ENCODE peak calls at places on chromosomes 3 and 15, in five cellular contexts. T, D, Z, C and F are unnamed samples.

GRCh38 chr15:55599384-55599783 is 11.2 kb upstream of the PYGO1 start:
- DNase-seq in T (no peak), D (no peak), Z (no peak), C (no peak), F (no peak)

GRCh38 chr3:117761992-117762944 is 1052.7 kb downstream of the TUSC7 start:
- DNase-seq in T (no peak), D (no peak), Z (no peak), C (no peak), F (no peak)

GRCh38 chr15:82139823-82140268 is 94.0 kb upstream of the MEX3B start:
- DNase-seq in T (peak; percentile 85), D (no peak), Z (no peak), C (no peak), F (no peak)

GRCh38 chr3:171874251-171874679 is 31.1 kb downstream of the TMEM212 start:
- DNase-seq in T (peak; percentile 47), D (no peak), Z (peak; percentile 95), C (no peak), F (no peak)

GRCh38 chr3:99965077-99965476 is 147.4 kb downstream of the CMSS1 start:
- DNase-seq in T (no peak), D (no peak), Z (no peak), C (no peak), F (no peak)

GRCh38 chr3:32495085-32495484 is 7.6 kb downstream of the CMTM6 start:
- DNase-seq in T (no peak), D (no peak), Z (no peak), C (no peak), F (no peak)

GRCh38 chr15:100764778-100765457 is 114.7 kb upstream of the ALDH1A3 start:
- DNase-seq in T (no peak), D (no peak), Z (peak; percentile 84), C (no peak), F (no peak)

GRCh38 chr3:197023241-197023997 is 6.2 kb downstream of the MELTF start:
- DNase-seq in T (no peak), D (no peak), Z (no peak), C (no peak), F (peak; percentile 35)

GRCh38 chr3:108297636-108298035 is 1.3 kb downstream of the HHLA2 start:
- DNase-seq in T (peak; percentile 7), D (no peak), Z (no peak), C (no peak), F (no peak)

GRCh38 chr3:187066228-187066995 is 72.9 kb downstream of the RPL39L start:
- DNase-seq in T (peak; percentile 94), D (no peak), Z (no peak), C (no peak), F (peak; percentile 84)

GRCh38 chr3:198079771-198080520 is 119.9 kb downstream of the LMLN start:
- DNase-seq in T (peak; percentile 63), D (no peak), Z (no peak), C (no peak), F (no peak)

GRCh38 chr15:23686466-23687142 is 501 bp downstream of the NDN start:
- DNase-seq in T (peak; percentile 34), D (no peak), Z (no peak), C (no peak), F (no peak)

GRCh38 chr3:30576946-30577345 is 29.5 kb upstream of the TGFBR2 start:
- DNase-seq in T (no peak), D (no peak), Z (no peak), C (no peak), F (no peak)

GRCh38 chr3:187744169-187745151 is 808 bp downstream of the BCL6 start:
- DNase-seq in T (peak; percentile 54), D (peak; percentile 80), Z (no peak), C (peak; percentile 74), F (no peak)

GRCh38 chr15:101206173-101206572 is 45.7 kb downstream of the CHSY1 start:
- DNase-seq in T (no peak), D (no peak), Z (no peak), C (no peak), F (no peak)

GRCh38 chr3:174859756-174860155 is 622 bp downstream of the NAALADL2 start:
- DNase-seq in T (peak; percentile 16), D (no peak), Z (no peak), C (no peak), F (no peak)

GRCh38 chr15:28944286-28944685 is 58.5 kb downstream of the APBA2 start:
- DNase-seq in T (no peak), D (no peak), Z (no peak), C (no peak), F (no peak)

GRCh38 chr3:16923112-16923511 is 38.4 kb downstream of the PLCL2 start:
- DNase-seq in T (peak; percentile 26), D (no peak), Z (no peak), C (no peak), F (no peak)

GRCh38 chr15:46644493-46645481 is 1010.0 kb downstream of the SQOR start:
- DNase-seq in T (no peak), D (no peak), Z (no peak), C (no peak), F (no peak)

GRCh38 chr15:101807345-101807945 is 4.1 kb downstream of the OR4F6 start:
- DNase-seq in T (no peak), D (no peak), Z (peak; percentile 64), C (no peak), F (no peak)

GRCh38 chr3:17151598-17152373 is 267.0 kb downstream of the PLCL2 start:
- DNase-seq in T (no peak), D (no peak), Z (no peak), C (no peak), F (peak; percentile 52)

GRCh38 chr3:194255252-194256039 is 95.7 kb downstream of the CPN2 start:
- DNase-seq in T (no peak), D (no peak), Z (no peak), C (peak; percentile 93), F (peak; percentile 13)

GRCh38 chr15:77024273-77025065 is 29.5 kb downstream of the PSTPIP1 start:
- DNase-seq in T (peak; percentile 82), D (peak; percentile 74), Z (no peak), C (peak; percentile 75), F (no peak)

GRCh38 chr3:42544492-42545283 is 37.1 kb downstream of the SEC22C start:
- DNase-seq in T (no peak), D (no peak), Z (no peak), C (peak; percentile 81), F (no peak)

GRCh38 chr3:142904639-142905441 is 16.0 kb upstream of the PCOLCE2 start:
- DNase-seq in T (peak; percentile 79), D (no peak), Z (no peak), C (no peak), F (peak; percentile 15)

GRCh38 chr3:177832862-177833261 is 635.6 kb upstream of the TBL1XR1 start:
- DNase-seq in T (no peak), D (no peak), Z (no peak), C (no peak), F (no peak)

GRCh38 chr3:111531446-111531845 is 10.6 kb upstream of the CD96 start:
- DNase-seq in T (no peak), D (no peak), Z (no peak), C (no peak), F (no peak)

GRCh38 chr3:33360136-33360825 is 79.9 kb downstream of the UBP1 start:
- DNase-seq in T (no peak), D (no peak), Z (peak; percentile 59), C (no peak), F (no peak)

GRCh38 chr15:72758195-72758594 is 25.4 kb downstream of the ADPGK start:
- DNase-seq in T (no peak), D (no peak), Z (peak; percentile 88), C (no peak), F (no peak)

GRCh38 chr3:185470323-185470722 is 28.5 kb downstream of the TMEM41A start:
- DNase-seq in T (peak; percentile 84), D (no peak), Z (no peak), C (no peak), F (no peak)

GRCh38 chr3:143040264-143040879 is 39.0 kb downstream of the U2SURP start:
- DNase-seq in T (peak; percentile 41), D (no peak), Z (no peak), C (no peak), F (no peak)

GRCh38 chr3:71509024-71509423 is 74.5 kb downstream of the FOXP1 start:
- DNase-seq in T (no peak), D (no peak), Z (no peak), C (no peak), F (no peak)

GRCh38 chr3:71503525-71504249 is 79.8 kb downstream of the FOXP1 start:
- DNase-seq in T (no peak), D (no peak), Z (peak; percentile 57), C (no peak), F (no peak)

GRCh38 chr3:71500696-71501095 is 82.8 kb downstream of the FOXP1 start:
- DNase-seq in T (no peak), D (no peak), Z (no peak), C (no peak), F (no peak)

GRCh38 chr3:71502066-71502465 is 81.5 kb downstream of the FOXP1 start:
- DNase-seq in T (no peak), D (no peak), Z (no peak), C (no peak), F (no peak)

DNA sequence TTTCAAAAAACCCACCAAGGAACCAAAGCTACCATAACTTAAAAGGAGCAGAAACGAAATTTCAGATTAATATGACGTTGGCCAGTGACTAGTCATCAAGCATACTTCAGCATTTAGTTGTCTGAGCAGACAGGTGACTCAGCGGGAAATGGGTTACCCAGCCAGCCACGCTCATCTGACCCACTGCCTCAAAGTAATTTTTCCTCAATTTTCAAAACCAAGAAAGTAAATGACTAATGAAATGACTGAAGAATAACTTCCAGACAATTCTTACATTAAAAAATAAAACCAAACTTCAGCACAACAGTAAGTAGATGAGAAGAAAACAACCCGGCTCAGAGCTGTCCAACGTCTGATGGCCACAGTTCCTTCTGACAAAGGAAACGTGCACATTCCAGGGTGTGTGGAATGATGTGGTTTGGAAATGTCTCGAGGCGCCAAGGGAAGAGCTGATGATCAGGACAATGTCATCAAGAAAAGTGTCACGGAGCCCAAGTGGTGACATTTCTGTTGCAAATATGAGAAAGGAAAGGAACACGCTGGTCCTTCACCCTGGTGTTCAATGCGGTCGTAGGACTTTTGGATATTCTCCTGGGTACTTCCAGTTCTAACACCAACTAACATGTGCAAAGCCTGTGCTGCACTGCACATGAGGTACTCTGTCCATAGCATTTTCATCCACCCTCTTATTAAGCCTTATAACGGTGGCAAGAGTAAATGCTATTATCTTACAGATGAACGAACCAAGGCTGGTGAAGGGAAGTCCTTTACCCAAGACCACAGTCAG is 79.1 kb downstream of the FOXP1 start:
- DNase-seq in T (no peak), D (no peak), Z (peak; percentile 74), C (no peak), F (no peak)
- H3K4me3 ChIP-seq in T (no peak overlapping the region), D (no peak overlapping the region), Z (peak overlapping the region; percentile 22), C (no peak overlapping the region), F (no peak overlapping the region)

GRCh38 chr3:41202834-41203345 is 3.6 kb downstream of the CTNNB1 start:
- DNase-seq in T (peak; percentile 50), D (no peak), Z (no peak), C (no peak), F (no peak)
- TF ChIP-seq CTCF in T (peak; percentile 42), D (peak; percentile 14), Z (peak; percentile 40), C (peak; percentile 37), F (peak; percentile 20)

GRCh38 chr3:38164966-38165721 is at the start of gene OXSR1:
- DNase-seq in T (peak; percentile 99), D (peak; percentile 99), Z (peak; percentile 99), C (peak; percentile 100), F (peak; percentile 100)
- H3K4me3 ChIP-seq in T (peak within 1 kb of the TSS; percentile 54), D (peak within 1 kb of the TSS; percentile 100), Z (peak within 1 kb of the TSS; percentile 91), C (peak within 1 kb of the TSS; percentile 80), F (peak within 1 kb of the TSS; percentile 91)

DNA sequence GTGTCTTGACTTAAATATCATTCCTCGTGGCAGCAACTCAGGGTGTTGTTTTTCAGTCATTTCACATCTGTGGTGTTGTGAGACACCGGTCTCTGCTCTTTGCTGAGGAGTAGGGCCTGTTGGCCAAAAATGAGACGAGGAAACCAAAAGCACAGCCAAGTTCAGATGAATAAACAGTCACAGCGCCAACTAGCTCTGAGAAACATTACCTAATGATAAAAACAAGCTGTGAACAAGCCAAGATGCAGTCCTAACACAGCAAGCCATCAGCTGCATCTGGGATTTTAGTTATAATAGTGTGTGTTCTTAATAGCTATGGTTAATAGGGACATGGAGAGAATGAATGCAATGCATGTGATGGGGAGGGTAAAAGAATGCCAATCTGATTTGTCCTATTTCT is 843.4 kb upstream of the DPPA4 start:
- DNase-seq in T (no peak), D (peak; percentile 59), Z (peak; percentile 10), C (no peak), F (no peak)
- TF ChIP-seq CTCF in T (no peak), D (no peak), Z (peak; percentile 11), C (no peak), F (no peak)